ENCODE peak calls at places on chromosomes 13 and 19, in seven cellular contexts. T is stimulated activated CD8-positive, alpha-beta memory T cell treated with anti-CD3 and anti-CD28 coated beads, Interleukin-7, amount 100 ng/mL, for 1 hour; F is glutamatergic neuron; O is T-cell; Q is MCF 10A; S is foreskin keratinocyte; C is activated CD4-positive, alpha-beta memory T cell treated with anti-CD3 and anti-CD28 coated beads, Interleukin-2, amount 10 ng/mL, durations not matched to agents 7 days and 5 days. D is an unnamed sample.

GRCh38 chr19:51020988-51021651 is 1.6 kb upstream of the KLK10 start:
- DNase-seq in T (no peak), F (no peak), O (no peak), Q (peak), S (no peak), C (no peak), D (peak)

GRCh38 chr19:19563348-19563848 is 25.3 kb downstream of the CILP2 start:
- DNase-seq in T (no peak), F (no peak), O (no peak), Q (no peak), S (no peak), C (no peak), D (no peak)

GRCh38 chr19:48726573-48726972 is 7.0 kb upstream of the MAMSTR start:
- DNase-seq in T (no peak), F (no peak), O (no peak), Q (no peak), S (no peak), C (peak), D (peak)

GRCh38 chr13:30004204-30004603 is 153.8 kb upstream of the UBL3 start:
- DNase-seq in T (no peak), F (no peak), O (no peak), Q (peak), S (no peak), C (no peak), D (no peak)

GRCh38 chr19:53088091-53088490 is 15.1 kb downstream of the ZNF160 start:
- DNase-seq in T (no peak), F (no peak), O (no peak), Q (no peak), S (no peak), C (no peak), D (no peak)

GRCh38 chr19:39325778-39326680 is 5.4 kb upstream of the LRFN1 start:
- DNase-seq in T (no peak), F (no peak), O (peak), Q (peak), S (no peak), C (no peak), D (no peak)

GRCh38 chr19:39223703-39224279 is 19.7 kb upstream of the SYCN start:
- DNase-seq in T (no peak), F (no peak), O (no peak), Q (peak), S (peak), C (peak), D (no peak)

GRCh38 chr19:46926201-46927071 is 65.6 kb downstream of the ARHGAP35 start:
- DNase-seq in T (no peak), F (no peak), O (no peak), Q (peak), S (no peak), C (no peak), D (no peak)

GRCh38 chr19:46111376-46111775 is 13.1 kb downstream of the IGFL3 start:
- DNase-seq in T (no peak), F (no peak), O (no peak), Q (peak), S (peak), C (no peak), D (no peak)

GRCh38 chr19:1942934-1943555 is 2.1 kb downstream of the CSNK1G2 start:
- DNase-seq in T (no peak), F (no peak), O (no peak), Q (no peak), S (no peak), C (no peak), D (no peak)